ENCODE peak calls at places on chromosomes 4 and X, in nine cellular contexts. N is GM13976; B is T-cell; I is KBM-7; K is activated naive CD8-positive, alpha-beta T cell treated with anti-CD3 and anti-CD28 coated beads, Interleukin-2, amount 50 U/mL, for 24 hours; F is BE2C; O is left colon; M is ureter; T is GF-D8. G is an unnamed sample.

GRCh38 chr4:53371843-53372521 is 5.5 kb upstream of the FIP1L1 start:
- DNase-seq in N (no peak), B (no peak), I (no peak), K (no peak), F (no peak), O (no peak), M (no peak), T (no peak), G (no peak)

GRCh38 chr4:40292313-40292759 is 42.8 kb upstream of the CHRNA9 start:
- DNase-seq in N (no peak), B (no peak), I (no peak), K (no peak), F (no peak), O (no peak), M (no peak), T (no peak), G (peak; percentile 25)

GRCh38 chr4:73701116-73701515 is 39.3 kb upstream of the CXCL8 start:
- DNase-seq in N (no peak), B (no peak), I (no peak), K (no peak), F (no peak), O (no peak), M (no peak), T (no peak), G (no peak)

GRCh38 chrX:54447461-54447860 is 7.3 kb downstream of the TSR2 start:
- DNase-seq in N (no peak), B (no peak), I (peak; percentile 37), K (no peak), F (no peak), O (no peak), M (no peak), T (no peak), G (no peak)

GRCh38 chr4:6987566-6987920 is 55.6 kb upstream of the TADA2B start:
- DNase-seq in N (no peak), B (no peak), I (no peak), K (no peak), F (no peak), O (no peak), M (no peak), T (no peak), G (no peak)

GRCh38 chr4:34720563-34720962 is 1523.8 kb downstream of the ARAP2 start:
- DNase-seq in N (no peak), B (no peak), I (peak; percentile 29), K (no peak), F (no peak), O (no peak), M (no peak), T (no peak), G (no peak)

GRCh38 chr4:144410230-144410783 is 235.6 kb upstream of the HHIP start:
- DNase-seq in N (no peak), B (no peak), I (no peak), K (no peak), F (no peak), O (no peak), M (no peak), T (no peak), G (no peak)

GRCh38 chr4:109548655-109549054 is 11.4 kb upstream of the MCUB start:
- DNase-seq in N (no peak), B (no peak), I (peak; percentile 77), K (no peak), F (no peak), O (no peak), M (no peak), T (peak; percentile 47), G (peak; percentile 18)

GRCh38 chrX:154718607-154719006 is 32.3 kb downstream of the GAB3 start:
- DNase-seq in N (no peak), B (no peak), I (peak; percentile 86), K (no peak), F (no peak), O (no peak), M (no peak), T (peak; percentile 73), G (no peak)